ENCODE peak calls at places on chromosome 14, in six cellular contexts. One of them, this sample, is unnamed. For H3K4me1, the result is how much of the 10 kb centered on the place peaks cover.

GRCh38 chr14:75604979-75605825 is 26.8 kb downstream of the FLVCR2 start:
- DNase-seq in ascending aorta: no peak
- DNase-seq in tibial artery: no peak
- DNase-seq in HAP-1: no peak
- DNase-seq in mucosa of descending colon: no peak
- DNase-seq in CD8-positive, alpha-beta memory T cell: no peak
- DNase-seq in this sample: peak

GRCh38 chr14:68225321-68225720 is 405.7 kb downstream of the RAD51B start:
- DNase-seq in CD8-positive, alpha-beta memory T cell: no peak
- DNase-seq in ascending aorta: no peak
- DNase-seq in mucosa of descending colon: no peak
- DNase-seq in tibial artery: no peak
- DNase-seq in HAP-1: no peak
- DNase-seq in this sample: no peak

GRCh38 chr14:94707494-94707893 is 62.4 kb downstream of the GSC start:
- DNase-seq in ascending aorta: no peak
- DNase-seq in CD8-positive, alpha-beta memory T cell: no peak
- DNase-seq in HAP-1: no peak
- DNase-seq in tibial artery: no peak
- DNase-seq in mucosa of descending colon: no peak
- DNase-seq in this sample: no peak

GRCh38 chr14:96158735-96159134 is 45.9 kb upstream of the BDKRB2 start:
- DNase-seq in mucosa of descending colon: no peak
- DNase-seq in HAP-1: no peak
- DNase-seq in ascending aorta: no peak
- DNase-seq in CD8-positive, alpha-beta memory T cell: no peak
- DNase-seq in tibial artery: no peak
- DNase-seq in this sample: no peak

GRCh38 chr14:92144708-92145107 is 22.9 kb downstream of the CPSF2 start:
- DNase-seq in tibial artery: no peak
- DNase-seq in mucosa of descending colon: no peak
- DNase-seq in CD8-positive, alpha-beta memory T cell: no peak
- DNase-seq in HAP-1: no peak
- DNase-seq in ascending aorta: no peak
- DNase-seq in this sample: peak

GRCh38 chr14:57274551-57274950 is 5.8 kb downstream of the AP5M1 start:
- DNase-seq in CD8-positive, alpha-beta memory T cell: no peak
- DNase-seq in ascending aorta: no peak
- DNase-seq in mucosa of descending colon: no peak
- DNase-seq in tibial artery: no peak
- DNase-seq in HAP-1: no peak
- DNase-seq in this sample: no peak

GRCh38 chr14:24612186-24612585 is 2.7 kb upstream of the GZMH start:
- DNase-seq in CD8-positive, alpha-beta memory T cell: no peak
- DNase-seq in mucosa of descending colon: no peak
- DNase-seq in tibial artery: no peak
- DNase-seq in HAP-1: no peak
- DNase-seq in ascending aorta: no peak
- DNase-seq in this sample: no peak

GRCh38 chr14:57492859-57493258 is 798 bp downstream of the CCDC198 start:
- DNase-seq in HAP-1: no peak
- DNase-seq in tibial artery: no peak
- DNase-seq in CD8-positive, alpha-beta memory T cell: no peak
- DNase-seq in mucosa of descending colon: no peak
- DNase-seq in ascending aorta: no peak
- DNase-seq in this sample: peak

GRCh38 chr14:80605536-80605935 is 336.0 kb downstream of the CEP128 start:
- DNase-seq in mucosa of descending colon: no peak
- DNase-seq in CD8-positive, alpha-beta memory T cell: no peak
- DNase-seq in HAP-1: no peak
- DNase-seq in tibial artery: no peak
- DNase-seq in ascending aorta: no peak
- DNase-seq in this sample: peak

GRCh38 chr14:20630340-20631022 is 11.0 kb downstream of the OR6S1 start:
- DNase-seq in ascending aorta: no peak
- DNase-seq in CD8-positive, alpha-beta memory T cell: peak
- DNase-seq in tibial artery: no peak
- DNase-seq in HAP-1: peak
- DNase-seq in mucosa of descending colon: no peak
- DNase-seq in this sample: peak

GRCh38 chr14:47772652-47773051 is 97.2 kb upstream of the MDGA2 start:
- DNase-seq in HAP-1: no peak
- DNase-seq in tibial artery: no peak
- DNase-seq in CD8-positive, alpha-beta memory T cell: no peak
- DNase-seq in ascending aorta: no peak
- DNase-seq in mucosa of descending colon: no peak
- DNase-seq in this sample: no peak

GRCh38 chr14:99626041-99626648 is 18.8 kb upstream of the HHIPL1 start:
- DNase-seq in mucosa of descending colon: peak
- DNase-seq in tibial artery: no peak
- DNase-seq in HAP-1: no peak
- DNase-seq in CD8-positive, alpha-beta memory T cell: no peak
- DNase-seq in ascending aorta: no peak
- DNase-seq in this sample: no peak

GRCh38 chr14:71116206-71117122 is 209.2 kb downstream of the PCNX1 start:
- DNase-seq in CD8-positive, alpha-beta memory T cell: no peak
- DNase-seq in tibial artery: no peak
- DNase-seq in ascending aorta: no peak
- DNase-seq in HAP-1: no peak
- DNase-seq in mucosa of descending colon: no peak
- DNase-seq in this sample: no peak

GRCh38 chr14:51472881-51473280 is 178.8 kb upstream of the FRMD6 start:
- DNase-seq in CD8-positive, alpha-beta memory T cell: no peak
- DNase-seq in mucosa of descending colon: no peak
- DNase-seq in tibial artery: no peak
- DNase-seq in ascending aorta: no peak
- DNase-seq in HAP-1: no peak
- DNase-seq in this sample: peak

GRCh38 chr14:99605299-99605961 is 1.4 kb upstream of the CCDC85C start:
- DNase-seq in CD8-positive, alpha-beta memory T cell: peak
- DNase-seq in tibial artery: peak
- DNase-seq in HAP-1: peak
- DNase-seq in mucosa of descending colon: peak
- DNase-seq in ascending aorta: peak
- DNase-seq in this sample: peak

GRCh38 chr14:70822706-70823185 is 13.4 kb upstream of the MAP3K9 start:
- DNase-seq in tibial artery: no peak
- DNase-seq in mucosa of descending colon: peak
- DNase-seq in ascending aorta: peak
- DNase-seq in HAP-1: peak
- DNase-seq in CD8-positive, alpha-beta memory T cell: no peak
- DNase-seq in this sample: peak

GRCh38 chr14:104731249-104731924 is 7.4 kb downstream of the ADSS1 start:
- DNase-seq in HAP-1: no peak
- DNase-seq in tibial artery: no peak
- DNase-seq in mucosa of descending colon: no peak
- DNase-seq in CD8-positive, alpha-beta memory T cell: no peak
- DNase-seq in ascending aorta: no peak
- DNase-seq in this sample: no peak

GRCh38 chr14:30020271-30020670 is 92.6 kb upstream of the PRKD1 start:
- DNase-seq in mucosa of descending colon: no peak
- DNase-seq in ascending aorta: no peak
- DNase-seq in CD8-positive, alpha-beta memory T cell: no peak
- DNase-seq in tibial artery: no peak
- DNase-seq in HAP-1: no peak
- DNase-seq in this sample: no peak

GRCh38 chr14:31788340-31788739 is 227.1 kb downstream of the NUBPL start:
- DNase-seq in HAP-1: no peak
- DNase-seq in CD8-positive, alpha-beta memory T cell: no peak
- DNase-seq in ascending aorta: no peak
- DNase-seq in mucosa of descending colon: no peak
- DNase-seq in tibial artery: no peak
- DNase-seq in this sample: no peak

GRCh38 chr14:44396226-44396625 is 110.9 kb downstream of the FSCB start:
- DNase-seq in HAP-1: no peak
- DNase-seq in ascending aorta: no peak
- DNase-seq in CD8-positive, alpha-beta memory T cell: no peak
- DNase-seq in mucosa of descending colon: no peak
- DNase-seq in tibial artery: no peak
- DNase-seq in this sample: no peak

GRCh38 chr14:21220874-21221477 is 48.3 kb downstream of the HNRNPC start:
- DNase-seq in ascending aorta: no peak
- DNase-seq in CD8-positive, alpha-beta memory T cell: no peak
- DNase-seq in tibial artery: no peak
- DNase-seq in HAP-1: no peak
- DNase-seq in mucosa of descending colon: no peak
- DNase-seq in this sample: no peak

GRCh38 chr14:87000071-87000470 is 992.9 kb downstream of the GALC start:
- DNase-seq in mucosa of descending colon: no peak
- DNase-seq in ascending aorta: no peak
- DNase-seq in HAP-1: no peak
- DNase-seq in tibial artery: no peak
- DNase-seq in CD8-positive, alpha-beta memory T cell: no peak
- DNase-seq in this sample: no peak

DNA sequence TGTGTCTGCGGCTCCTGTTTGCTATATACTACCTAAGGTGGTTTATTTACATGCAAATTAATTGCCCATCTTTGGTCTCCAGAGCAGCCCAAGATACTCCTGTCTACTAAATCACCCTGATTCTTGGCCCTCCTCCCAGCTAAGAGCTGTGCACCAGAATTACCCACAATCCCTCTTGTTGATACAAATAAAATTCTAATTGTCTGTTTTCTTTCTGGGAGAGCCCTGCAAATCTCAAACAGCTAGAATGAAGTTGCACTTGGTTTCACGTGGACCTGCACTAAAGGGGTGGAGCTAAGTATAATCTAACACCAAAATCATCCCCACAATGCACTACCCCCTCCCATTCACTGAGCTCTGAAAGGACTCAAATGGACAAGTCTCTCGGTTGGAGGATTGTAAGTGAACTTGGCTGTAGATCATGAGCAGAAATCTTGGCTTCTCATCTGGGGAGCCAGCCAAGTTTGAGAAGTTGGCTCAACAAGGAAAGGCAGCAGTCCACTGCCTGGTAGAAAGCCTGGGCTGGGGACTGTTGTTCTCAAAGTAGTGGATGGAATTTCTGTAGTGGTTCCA is 6.6 kb downstream of the MAX start:
- DNase-seq in HAP-1: no peak
- DNase-seq in CD8-positive, alpha-beta memory T cell: no peak
- DNase-seq in ascending aorta: peak
- DNase-seq in mucosa of descending colon: no peak
- DNase-seq in tibial artery: peak
- DNase-seq in this sample: peak
- H3K4me1 ChIP-seq in HAP-1: under half
- H3K4me1 ChIP-seq in CD8-positive, alpha-beta memory T cell: half or more
- H3K4me1 ChIP-seq in ascending aorta: under half
- H3K4me1 ChIP-seq in mucosa of descending colon: under half
- H3K4me1 ChIP-seq in tibial artery: under half
- H3K4me1 ChIP-seq in this sample: half or more

GRCh38 chr14:102508774-102509743 is 517 bp downstream of the ANKRD9 start:
- DNase-seq in ascending aorta: peak
- DNase-seq in HAP-1: no peak
- DNase-seq in mucosa of descending colon: peak
- DNase-seq in CD8-positive, alpha-beta memory T cell: peak
- DNase-seq in tibial artery: peak
- DNase-seq in this sample: peak

GRCh38 chr14:102512713-102513373 is 3.3 kb upstream of the ANKRD9 start:
- DNase-seq in HAP-1: no peak
- DNase-seq in mucosa of descending colon: peak
- DNase-seq in tibial artery: no peak
- DNase-seq in CD8-positive, alpha-beta memory T cell: no peak
- DNase-seq in ascending aorta: no peak
- DNase-seq in this sample: no peak

GRCh38 chr14:102509744-102510615 is at the start of gene ANKRD9:
- DNase-seq in ascending aorta: peak
- DNase-seq in mucosa of descending colon: peak
- DNase-seq in tibial artery: peak
- DNase-seq in HAP-1: peak
- DNase-seq in CD8-positive, alpha-beta memory T cell: peak
- DNase-seq in this sample: peak

GRCh38 chr14:102511538-102511937 is 2.0 kb upstream of the ANKRD9 start:
- DNase-seq in HAP-1: no peak
- DNase-seq in CD8-positive, alpha-beta memory T cell: no peak
- DNase-seq in mucosa of descending colon: peak
- DNase-seq in tibial artery: no peak
- DNase-seq in ascending aorta: no peak
- DNase-seq in this sample: no peak

GRCh38 chr14:102510616-102511520 is 1.3 kb upstream of the ANKRD9 start:
- DNase-seq in ascending aorta: no peak
- DNase-seq in HAP-1: peak
- DNase-seq in mucosa of descending colon: peak
- DNase-seq in CD8-positive, alpha-beta memory T cell: no peak
- DNase-seq in tibial artery: no peak
- DNase-seq in this sample: no peak
- H3K4me3 ChIP-seq in ascending aorta: peak
- H3K4me3 ChIP-seq in HAP-1: peak
- H3K4me3 ChIP-seq in mucosa of descending colon: no peak
- H3K4me3 ChIP-seq in CD8-positive, alpha-beta memory T cell: peak
- H3K4me3 ChIP-seq in tibial artery: peak
- H3K4me3 ChIP-seq in this sample: peak

DNA sequence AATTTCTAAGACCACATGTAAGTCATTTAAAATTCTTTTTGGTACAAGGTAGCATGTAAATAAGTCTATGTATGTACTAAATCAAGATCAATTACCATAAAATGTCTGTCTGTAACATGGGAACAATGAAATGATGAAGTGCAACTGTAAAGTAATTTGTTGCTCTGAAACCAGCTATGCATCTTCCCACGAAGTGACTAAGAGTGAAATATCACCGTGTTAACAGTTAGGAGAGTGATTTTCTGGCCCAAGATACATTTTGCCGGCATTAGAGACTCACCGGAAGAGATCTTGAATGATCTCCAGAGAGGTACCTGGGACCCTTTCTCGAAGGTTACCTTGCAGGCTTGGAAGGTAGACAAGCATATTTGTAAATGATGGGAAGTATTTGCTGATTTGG is 105.8 kb downstream of the SAMD4A start:
- DNase-seq in HAP-1: no peak
- DNase-seq in mucosa of descending colon: no peak
- DNase-seq in ascending aorta: no peak
- DNase-seq in CD8-positive, alpha-beta memory T cell: no peak
- DNase-seq in tibial artery: no peak
- DNase-seq in this sample: no peak
- H3K4me1 ChIP-seq in HAP-1: half or more
- H3K4me1 ChIP-seq in mucosa of descending colon: under half
- H3K4me1 ChIP-seq in ascending aorta: under half
- H3K4me1 ChIP-seq in CD8-positive, alpha-beta memory T cell: under half
- H3K4me1 ChIP-seq in tibial artery: under half
- H3K4me1 ChIP-seq in this sample: half or more

DNA sequence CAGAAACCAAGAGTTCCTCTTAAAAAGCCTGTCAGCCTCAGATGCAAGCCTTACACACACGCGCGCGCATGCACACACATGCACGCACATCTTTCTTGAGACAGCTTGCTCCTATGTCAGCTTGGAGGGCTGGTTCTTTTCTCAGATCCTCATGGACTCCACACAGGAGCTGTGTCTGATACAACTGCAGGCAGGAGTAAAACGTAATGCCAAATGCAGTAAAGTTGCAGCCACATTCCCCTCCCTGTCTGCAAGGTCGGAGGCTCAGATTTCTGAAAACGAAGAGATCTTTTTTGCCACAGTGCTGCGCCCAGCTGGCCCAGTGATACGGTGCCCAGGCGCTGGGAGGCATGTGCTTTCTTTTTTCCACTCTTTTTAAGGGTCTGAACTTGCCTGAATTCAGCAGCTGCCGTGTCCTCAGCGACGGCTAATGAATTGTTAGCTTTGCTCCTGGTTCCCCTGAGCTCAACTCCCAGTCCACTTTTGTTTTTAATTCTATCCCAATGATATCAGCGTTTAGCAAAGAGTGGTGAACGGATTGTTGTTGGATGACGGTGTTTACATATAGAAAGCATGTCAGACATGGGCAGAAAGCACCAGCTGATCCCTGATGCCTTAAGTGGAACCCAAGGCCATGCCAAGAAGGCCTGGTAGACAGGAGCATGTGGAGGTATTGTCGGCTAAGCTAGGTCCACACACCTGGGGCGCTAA is 72.9 kb upstream of the FOXN3 start:
- DNase-seq in ascending aorta: no peak
- DNase-seq in HAP-1: no peak
- DNase-seq in mucosa of descending colon: no peak
- DNase-seq in CD8-positive, alpha-beta memory T cell: no peak
- DNase-seq in tibial artery: peak
- DNase-seq in this sample: peak
- H3K4me3 ChIP-seq in ascending aorta: peak
- H3K4me3 ChIP-seq in HAP-1: no peak
- H3K4me3 ChIP-seq in mucosa of descending colon: no peak
- H3K4me3 ChIP-seq in CD8-positive, alpha-beta memory T cell: no peak
- H3K4me3 ChIP-seq in tibial artery: peak
- H3K4me3 ChIP-seq in this sample: peak

This sample was measured in adipocyte.